ENCODE peak calls at places on chromosomes 13 and 19, in five cellular contexts. F, D, R, A and X are unnamed samples. For H3K36me3 and H3K27me3, the result is how much of the 10 kb centered on the place peaks cover.

GRCh38 chr19:50875795-50876422 is 2.7 kb downstream of the KLK2 start:
- DNase-seq in F (no peak), A (no peak), D (no peak), R (no peak), X (no peak)

GRCh38 chr19:40217921-40218890 is at the start of gene TTC9B:
- DNase-seq in F (peak), D (peak), A (no peak), R (no peak), X (peak)

GRCh38 chr13:100434010-100434763 is 154.4 kb downstream of the GGACT start:
- DNase-seq in D (no peak), R (no peak), F (no peak), A (peak), X (no peak)

GRCh38 chr13:110676511-110677204 is 29.3 kb downstream of the CARS2 start:
- DNase-seq in F (no peak), D (no peak), A (no peak), R (no peak), X (no peak)

GRCh38 chr13:46146898-46147297 is 35.1 kb downstream of the LCP1 start:
- DNase-seq in R (no peak), A (peak), F (no peak), D (peak), X (peak)

GRCh38 chr19:50191270-50191669 is 12.2 kb upstream of the MYH14 start:
- DNase-seq in R (no peak), A (no peak), D (no peak), F (no peak), X (no peak)

GRCh38 chr13:100560498-100561215 is 27.9 kb downstream of the GGACT start:
- DNase-seq in F (no peak), D (no peak), A (no peak), R (no peak), X (no peak)

GRCh38 chr19:40512110-40512472 is 45.3 kb downstream of the SPTBN4 start:
- DNase-seq in R (no peak), D (no peak), F (no peak), A (no peak), X (no peak)

GRCh38 chr13:74443623-74444022 is 309.4 kb upstream of the KLF12 start:
- DNase-seq in R (no peak), F (no peak), A (peak), D (no peak), X (no peak)

GRCh38 chr13:74250738-74251190 is 116.6 kb upstream of the KLF12 start:
- DNase-seq in R (no peak), D (no peak), F (no peak), A (peak), X (no peak)

GRCh38 chr13:75399168-75399878 is 82.6 kb downstream of the TBC1D4 start:
- DNase-seq in F (no peak), D (no peak), R (no peak), A (no peak), X (no peak)

GRCh38 chr13:45092668-45093067 is 27.6 kb upstream of the GTF2F2 start:
- DNase-seq in A (peak), F (no peak), D (no peak), R (no peak), X (no peak)

GRCh38 chr13:100753391-100753790 is 78.8 kb upstream of the TMTC4 start:
- DNase-seq in D (no peak), F (no peak), R (no peak), A (no peak), X (no peak)

GRCh38 chr19:8305798-8306197 is 2.4 kb downstream of the CD320 start:
- DNase-seq in F (no peak), D (no peak), R (no peak), A (no peak), X (no peak)

GRCh38 chr13:41513600-41513999 is 56.2 kb downstream of the RGCC start:
- DNase-seq in R (no peak), F (no peak), A (no peak), D (no peak), X (no peak)

GRCh38 chr19:6047256-6047655 is 63.0 kb downstream of the RFX2 start:
- DNase-seq in A (no peak), R (no peak), F (no peak), D (no peak), X (no peak)

GRCh38 chr19:41328818-41329220 is 18.8 kb downstream of the CCDC97 start:
- DNase-seq in F (no peak), R (no peak), D (no peak), A (no peak), X (no peak)

GRCh38 chr19:10682397-10683063 is 18.7 kb upstream of the QTRT1 start:
- DNase-seq in D (no peak), F (no peak), R (no peak), A (no peak), X (no peak)
- H3K36me3 ChIP-seq in D (under half), F (half or more), R (half or more), A (half or more), X (half or more)

GRCh38 chr13:27869436-27870090 is 50.2 kb upstream of the PDX1 start:
- DNase-seq in F (no peak), A (no peak), D (no peak), R (no peak), X (no peak)
- H3K27me3 ChIP-seq in F (under half), A (under half), D (under half), R (half or more), X (under half)

GRCh38 chr13:96651598-96651997 is 342.7 kb downstream of the OXGR1 start:
- DNase-seq in A (no peak), F (no peak), R (no peak), D (no peak), X (no peak)
- H3K36me3 ChIP-seq in A (under half), F (under half), R (under half), D (under half), X (under half)

DNA sequence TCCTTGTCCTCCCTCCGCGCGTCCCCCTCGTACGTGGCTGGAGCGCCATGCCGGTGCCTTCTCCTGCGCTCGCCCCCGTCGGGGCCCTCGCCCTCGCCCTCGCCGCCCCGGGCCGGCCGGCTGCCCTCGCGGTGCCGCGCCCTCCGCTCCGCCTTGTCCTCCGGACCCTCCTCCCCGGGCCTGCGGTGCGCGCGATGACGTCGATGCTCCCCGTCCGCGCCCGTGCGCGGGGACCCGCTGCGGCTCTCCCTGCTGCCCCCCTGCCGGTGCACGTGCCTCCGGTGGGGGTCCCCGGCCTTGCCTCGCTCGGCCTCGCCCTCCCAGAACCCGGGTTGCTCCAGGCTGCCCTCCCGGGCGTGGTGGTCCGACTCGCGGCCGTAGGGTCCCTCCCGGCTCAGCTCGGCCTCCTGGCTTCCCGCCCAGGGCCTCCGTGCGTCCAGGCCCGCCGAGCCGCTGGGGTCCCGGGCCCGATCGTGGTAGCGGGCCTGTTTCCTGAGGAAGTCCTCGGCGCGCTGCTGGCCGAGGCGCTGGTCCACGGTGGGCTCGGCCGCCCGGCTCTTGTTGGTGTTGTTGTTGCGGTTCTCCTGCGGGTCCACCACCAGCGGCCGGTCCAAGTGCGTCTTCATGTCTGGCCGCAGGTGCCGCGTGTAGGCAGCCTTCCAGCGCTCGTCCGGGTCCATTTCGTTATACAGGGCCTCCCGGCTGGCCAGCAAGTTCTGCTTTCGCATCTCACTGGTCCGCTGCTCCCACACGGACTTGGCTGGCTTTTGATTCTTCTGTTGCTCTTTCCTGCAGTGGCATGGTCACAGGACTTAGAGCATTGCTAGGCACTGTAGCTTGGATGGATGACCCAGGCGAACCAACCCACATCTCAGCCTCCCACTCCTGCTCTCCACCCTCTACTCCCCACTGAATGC is 148.6 kb downstream of the IER2 start:
- DNase-seq in D (no peak), R (no peak), A (peak), F (no peak), X (no peak)
- H3K27me3 ChIP-seq in D (under half), R (half or more), A (under half), F (under half), X (under half)

DNA sequence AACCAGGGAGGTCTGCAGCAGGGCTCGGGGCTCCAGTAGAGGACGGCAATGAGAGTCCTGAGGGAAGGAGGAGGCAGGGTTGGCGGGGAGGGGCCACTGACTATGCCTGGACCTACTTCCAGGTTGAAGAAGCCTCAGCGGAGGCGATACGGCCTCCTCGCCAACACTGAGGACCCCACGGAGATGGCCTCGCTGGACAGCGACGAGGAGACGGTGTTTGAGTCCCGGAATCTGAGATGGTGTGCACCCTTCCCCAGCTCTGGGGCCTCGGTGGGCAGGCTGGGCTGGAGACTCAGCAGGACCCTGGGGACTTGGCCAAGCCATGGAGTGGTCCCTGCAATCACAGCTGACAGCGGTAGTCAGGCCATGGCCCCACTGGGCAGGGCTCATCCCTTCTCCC is 1.7 kb downstream of the FAM174C start:
- DNase-seq in R (no peak), D (no peak), F (no peak), A (no peak), X (no peak)
- H3K36me3 ChIP-seq in R (under half), D (under half), F (under half), A (under half), X (under half)

DNA sequence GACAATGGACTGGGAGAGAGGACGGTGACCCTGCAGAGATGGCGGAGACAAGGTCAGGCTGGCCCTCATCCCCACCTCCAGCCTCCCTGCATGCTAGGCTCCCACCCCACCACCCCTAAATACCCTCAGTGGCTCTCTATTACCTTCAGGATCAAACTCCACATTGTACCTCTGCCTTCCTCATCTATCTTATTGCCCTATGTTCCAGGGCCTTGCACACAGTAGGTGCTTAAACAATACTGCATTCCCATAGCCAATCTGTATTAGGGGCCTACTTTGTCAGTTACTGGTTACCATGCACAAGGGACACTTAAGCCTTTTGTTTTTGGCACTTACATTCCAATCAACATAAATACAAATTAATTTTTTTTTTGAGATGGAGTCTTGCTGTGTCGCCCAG is 6.5 kb downstream of the PALM3 start:
- DNase-seq in F (no peak), D (no peak), A (no peak), R (no peak), X (no peak)
- H3K27me3 ChIP-seq in F (under half), D (under half), A (under half), R (under half), X (under half)